ENCODE peak calls at places on chromosome 18, in nine cellular contexts. F is gastrocnemius medialis, C is endodermal cell, X is MM.1S, P is PC-3, Q is right atrium auricular region, M is brain microvascular endothelial cell, L is mammary epithelial cell, K is cardiac muscle cell. B is an unnamed sample.

GRCh38 chr18:394276-394996 is 106.1 kb downstream of the COLEC12 start:
- DNase-seq in L (no peak), C (no peak), X (no peak), F (no peak), M (no peak), P (no peak), Q (no peak), K (no peak), B (no peak)

GRCh38 chr18:74774486-74774885 is 176.8 kb downstream of the ZNF407 start:
- DNase-seq in L (no peak), X (no peak), C (no peak), M (no peak), K (no peak), Q (no peak), F (no peak), P (peak), B (no peak)

GRCh38 chr18:42182728-42183700 is 228.0 kb downstream of the PIK3C3 start:
- DNase-seq in F (no peak), C (no peak), X (no peak), P (peak), M (no peak), K (peak), L (peak), Q (no peak), B (peak)

GRCh38 chr18:63111549-63112402 is 207.8 kb downstream of the BCL2 start:
- DNase-seq in F (peak), P (no peak), M (no peak), L (no peak), X (peak), K (no peak), Q (no peak), C (no peak), B (no peak)

GRCh38 chr18:59985289-59985688 is 85.5 kb downstream of the PMAIP1 start:
- DNase-seq in K (no peak), L (peak), F (no peak), M (no peak), C (no peak), P (peak), Q (no peak), X (no peak), B (no peak)

GRCh38 chr18:68148862-68149261 is 566.0 kb downstream of the TMX3 start:
- DNase-seq in X (peak), P (no peak), F (no peak), L (no peak), Q (no peak), M (no peak), C (peak), K (no peak), B (peak)

GRCh38 chr18:76824136-76824676 is 1.8 kb downstream of the ZNF236 start:
- DNase-seq in L (no peak), F (no peak), P (no peak), M (no peak), X (no peak), K (no peak), Q (peak), C (no peak), B (no peak)

GRCh38 chr18:48155856-48156255 is 225.4 kb upstream of the SMAD2 start:
- DNase-seq in M (no peak), X (no peak), L (peak), P (peak), K (no peak), Q (no peak), F (no peak), C (no peak), B (no peak)

GRCh38 chr18:51427012-51427411 is 229.5 kb upstream of the MEX3C start:
- DNase-seq in Q (no peak), P (no peak), F (no peak), X (no peak), K (peak), L (peak), M (no peak), C (no peak), B (no peak)

GRCh38 chr18:21330122-21330701 is 88.2 kb downstream of the GREB1L start:
- DNase-seq in M (peak), X (no peak), Q (no peak), C (no peak), F (peak), K (peak), P (peak), L (peak), B (no peak)

GRCh38 chr18:62452280-62452824 is 70.5 kb upstream of the ZCCHC2 start:
- DNase-seq in F (peak), L (peak), X (no peak), P (peak), C (no peak), Q (peak), K (peak), M (no peak), B (no peak)

GRCh38 chr18:11398625-11399024 is 210.8 kb upstream of the SLC35G4 start:
- DNase-seq in M (no peak), P (peak), K (no peak), X (no peak), C (no peak), L (no peak), Q (no peak), F (no peak), B (peak)

GRCh38 chr18:26051845-26052244 is 38.6 kb downstream of the SS18 start:
- DNase-seq in X (no peak), P (no peak), M (no peak), K (peak), F (no peak), C (no peak), Q (no peak), L (no peak), B (no peak)

GRCh38 chr18:78972930-78973331 is 6.7 kb upstream of the SALL3 start:
- DNase-seq in F (no peak), P (no peak), M (no peak), Q (peak), K (no peak), X (no peak), C (peak), L (no peak), B (no peak)
- H3K4me3 ChIP-seq in F (no peak), P (no peak), M (no peak), Q (no peak), K (no peak), X (no peak), C (no peak), L (no peak), B (no peak)

GRCh38 chr18:10025756-10026290 is 112.0 kb downstream of the VAPA start:
- DNase-seq in P (no peak), L (no peak), F (no peak), K (peak), M (no peak), C (peak), X (no peak), Q (peak), B (no peak)
- H3K27ac ChIP-seq in P (no peak), L (no peak), F (no peak), K (no peak), M (no peak), C (no peak), X (no peak), Q (peak), B (no peak)

GRCh38 chr18:2997846-2998599 is 14.9 kb downstream of the LPIN2 start:
- DNase-seq in K (no peak), C (no peak), M (no peak), Q (no peak), F (peak), X (no peak), L (no peak), P (no peak), B (no peak)
- H3K4me3 ChIP-seq in K (no peak), C (no peak), M (no peak), Q (no peak), F (no peak), X (no peak), L (no peak), P (no peak), B (no peak)

GRCh38 chr18:45682181-45682580 is 41.8 kb upstream of the SLC14A1 start:
- DNase-seq in X (no peak), M (no peak), P (no peak), F (no peak), L (no peak), Q (no peak), C (no peak), K (no peak), B (no peak)
- H3K27ac ChIP-seq in X (no peak), M (no peak), P (no peak), F (no peak), L (no peak), Q (no peak), C (no peak), K (no peak), B (no peak)

DNA sequence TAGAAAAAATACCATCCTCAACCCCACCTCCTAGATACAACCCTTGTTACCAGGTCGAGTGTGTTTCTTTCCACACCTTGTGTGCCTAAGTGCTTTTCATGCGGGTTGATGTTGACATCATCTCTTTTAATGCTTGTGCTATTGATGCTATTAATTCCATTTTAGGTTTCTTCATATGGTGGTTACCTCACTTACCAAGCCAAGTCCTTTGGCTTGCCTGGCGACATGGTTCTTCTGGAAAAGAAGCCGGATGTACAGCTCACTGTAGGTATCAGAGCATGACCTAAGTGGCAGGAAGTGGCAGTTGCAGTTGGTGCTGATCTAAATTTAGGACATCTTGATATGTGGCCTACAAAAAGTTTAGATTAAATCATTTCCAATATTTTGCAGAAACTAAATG is 149.9 kb upstream of the TTC39C start:
- DNase-seq in L (no peak), Q (no peak), M (no peak), K (no peak), P (no peak), F (no peak), C (no peak), X (peak), B (no peak)
- H3K4me3 ChIP-seq in L (no peak), Q (no peak), M (no peak), K (no peak), P (no peak), F (no peak), C (no peak), X (no peak), B (no peak)